ENCODE peak calls at places on chromosomes 1 and 21, in ten cellular contexts. G is OCI-LY7; X is A549; E is SJSA1; J is endothelial cell of umbilical vein; Z is neural progenitor cell; L is CD4-positive, alpha-beta T cell; C is heart right ventricle; B is HL-60; R is coronary artery. N is an unnamed sample.

GRCh38 chr21:43325968-43326367 is 101.0 kb downstream of the SIK1 start:
- DNase-seq in L (no peak), X (no peak), E (no peak), Z (no peak), G (peak; percentile 87), J (no peak), B (no peak), R (no peak), C (peak; percentile 4), N (no peak)

GRCh38 chr1:85328713-85329376 is 52.4 kb upstream of the BCL10 start:
- DNase-seq in C (no peak), B (no peak), X (peak; percentile 92), G (no peak), E (peak; percentile 99), J (peak; percentile 98), R (no peak), Z (no peak), L (no peak), N (no peak)

GRCh38 chr1:48472747-48473146 is 743 bp upstream of the SPATA6 start:
- DNase-seq in L (no peak), C (no peak), E (no peak), G (no peak), X (no peak), Z (no peak), B (no peak), J (no peak), R (no peak), N (no peak)

GRCh38 chr1:156524481-156524869 is 23.9 kb upstream of the MEF2D start:
- DNase-seq in X (no peak), L (no peak), G (no peak), B (peak; percentile 72), J (no peak), Z (no peak), C (no peak), E (no peak), R (no peak), N (no peak)

GRCh38 chr1:8094481-8095241 is 68.6 kb upstream of the ERRFI1 start:
- DNase-seq in G (no peak), R (no peak), X (peak; percentile 88), Z (no peak), L (no peak), E (peak; percentile 68), J (peak; percentile 95), B (no peak), C (no peak), N (no peak)

GRCh38 chr1:176167210-176167609 is 39.9 kb downstream of the COP1 start:
- DNase-seq in X (no peak), G (no peak), L (no peak), J (no peak), Z (no peak), B (no peak), R (no peak), E (no peak), C (no peak), N (no peak)

GRCh38 chr1:168285419-168285790 is 4.7 kb downstream of the TBX19 start:
- DNase-seq in R (no peak), J (no peak), E (no peak), X (no peak), C (no peak), B (no peak), L (no peak), G (no peak), Z (peak; percentile 8), N (no peak)

GRCh38 chr1:202279806-202280205 is 61.9 kb downstream of the UBE2T start:
- DNase-seq in Z (no peak), X (no peak), E (peak; percentile 21), G (no peak), R (no peak), B (no peak), L (no peak), C (no peak), J (peak; percentile 76), N (no peak)

GRCh38 chr1:81443288-81443687 is 357.4 kb upstream of the ADGRL2 start:
- DNase-seq in X (no peak), J (no peak), C (no peak), R (no peak), Z (no peak), G (no peak), L (no peak), E (no peak), B (no peak), N (no peak)

GRCh38 chr1:192453360-192454045 is 122.1 kb upstream of the RGS1 start:
- DNase-seq in E (no peak), J (peak; percentile 58), G (no peak), Z (no peak), C (no peak), R (no peak), B (no peak), L (no peak), X (no peak), N (no peak)

GRCh38 chr1:29180497-29181412 is 945 bp downstream of the SRSF4 start:
- DNase-seq in L (no peak), E (peak; percentile 79), R (no peak), X (no peak), Z (no peak), B (peak; percentile 24), C (no peak), J (no peak), G (no peak), N (no peak)

GRCh38 chr1:66333463-66334232 is 200.3 kb upstream of the SGIP1 start:
- DNase-seq in X (no peak), Z (no peak), C (peak; percentile 30), J (peak; percentile 80), B (peak; percentile 53), L (no peak), E (no peak), R (no peak), G (peak; percentile 47), N (no peak)

GRCh38 chr1:7885513-7886298 is 32.8 kb upstream of the UTS2 start:
- DNase-seq in Z (no peak), L (no peak), C (no peak), B (no peak), X (peak; percentile 37), J (no peak), E (no peak), G (peak; percentile 4), R (no peak), N (no peak)

GRCh38 chr21:38167345-38167744 is 89.4 kb upstream of the KCNJ15 start:
- DNase-seq in C (no peak), R (no peak), L (no peak), B (no peak), X (no peak), Z (no peak), E (no peak), G (no peak), J (no peak), N (no peak)

GRCh38 chr1:45200906-45201500 is 5.4 kb downstream of the ZSWIM5 start:
- DNase-seq in R (no peak), J (no peak), Z (no peak), X (no peak), B (no peak), L (no peak), E (no peak), C (no peak), G (no peak), N (no peak)

GRCh38 chr1:10760566-10761502 is 35.6 kb downstream of the CASZ1 start:
- DNase-seq in X (no peak), B (no peak), L (no peak), J (no peak), C (no peak), R (no peak), Z (no peak), E (no peak), G (no peak), N (no peak)

GRCh38 chr1:10764296-10764798 is 32.1 kb downstream of the CASZ1 start:
- DNase-seq in L (no peak), Z (no peak), C (no peak), R (no peak), J (no peak), E (no peak), B (no peak), X (no peak), G (no peak), N (no peak)

GRCh38 chr1:10762153-10762523 is 34.3 kb downstream of the CASZ1 start:
- DNase-seq in E (no peak), L (no peak), J (peak; percentile 57), R (no peak), C (no peak), B (no peak), X (no peak), G (no peak), Z (no peak), N (no peak)

GRCh38 chr1:10761503-10762152 is 34.8 kb downstream of the CASZ1 start:
- DNase-seq in J (peak; percentile 69), B (no peak), R (no peak), L (no peak), G (peak; percentile 5), Z (no peak), X (no peak), E (no peak), C (no peak), N (no peak)

GRCh38 chr1:10762875-10763274 is 33.6 kb downstream of the CASZ1 start:
- DNase-seq in Z (no peak), G (no peak), C (no peak), B (no peak), J (no peak), L (no peak), R (no peak), X (no peak), E (no peak), N (no peak)
- H3K27ac ChIP-seq in Z (no peak overlapping the region), G (no peak overlapping the region), C (peak overlapping the region; percentile 78), B (no peak overlapping the region), J (no peak overlapping the region), L (no peak overlapping the region), R (peak overlapping the region; percentile 45), X (no peak overlapping the region), E (no peak overlapping the region), N (no peak overlapping the region)

DNA sequence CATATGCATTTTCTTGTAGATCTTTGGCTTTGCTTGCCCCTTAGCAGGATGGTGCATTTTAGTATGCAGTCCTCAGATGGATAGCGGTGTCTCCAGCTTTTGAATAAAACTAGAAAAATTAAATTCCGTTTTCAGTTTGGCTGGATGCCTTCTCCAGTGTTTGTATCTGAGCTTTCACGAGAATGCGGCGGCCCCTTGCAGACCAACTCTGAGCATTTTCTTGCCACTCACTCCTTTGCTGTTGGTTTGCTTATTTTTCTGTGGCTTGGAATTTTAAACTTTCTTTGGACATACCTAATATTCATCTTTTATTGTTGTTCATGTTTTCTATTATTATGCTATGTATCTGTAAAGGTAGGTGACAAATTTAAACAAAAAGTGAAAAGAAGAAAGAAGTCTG is 192.6 kb downstream of the NFIA start:
- DNase-seq in L (no peak), Z (no peak), E (no peak), C (no peak), J (no peak), G (no peak), B (no peak), R (no peak), X (no peak), N (no peak)
- H3K27ac ChIP-seq in L (no peak overlapping the region), Z (no peak overlapping the region), E (no peak overlapping the region), C (no peak overlapping the region), J (no peak overlapping the region), G (no peak overlapping the region), B (no peak overlapping the region), R (peak overlapping the region; percentile 49), X (no peak overlapping the region), N (peak overlapping the region; percentile 4)

GRCh38 chr1:207316622-207317510 is 4.6 kb upstream of the CD55 start:
- DNase-seq in Z (no peak), G (no peak), J (no peak), C (no peak), R (no peak), L (no peak), X (no peak), E (no peak), B (peak; percentile 95), N (peak; percentile 9)
- H3K27ac ChIP-seq in Z (no peak overlapping the region), G (no peak overlapping the region), J (no peak overlapping the region), C (no peak overlapping the region), R (peak overlapping the region; percentile 17), L (no peak overlapping the region), X (peak overlapping the region; percentile 36), E (no peak overlapping the region), B (peak overlapping the region; percentile 62), N (no peak overlapping the region)

GRCh38 chr1:171296897-171297296 is 17.1 kb upstream of the FMO4 start:
- DNase-seq in Z (no peak), B (no peak), E (no peak), R (no peak), X (no peak), L (no peak), J (no peak), C (no peak), G (no peak), N (no peak)
- H3K27ac ChIP-seq in Z (no peak overlapping the region), B (no peak overlapping the region), E (no peak overlapping the region), R (no peak overlapping the region), X (no peak overlapping the region), L (no peak overlapping the region), J (no peak overlapping the region), C (no peak overlapping the region), G (no peak overlapping the region), N (no peak overlapping the region)

N was measured in substantia nigra.